ENCODE peak calls at places on chromosomes 7 and 10, in four cellular contexts. D is HepG2, W is GM12878, P is H1. Z is an unnamed sample.

GRCh38 chr7:44264221-44264956 is 61.0 kb downstream of the CAMK2B start:
- DNase-seq in P (no peak), W (no peak), D (no peak), Z (no peak)

GRCh38 chr7:44793919-44794715 is 2.4 kb upstream of the PPIA start:
- DNase-seq in W (no peak), P (no peak), D (peak), Z (no peak)

GRCh38 chr7:92042056-92042737 is 92.1 kb downstream of the CYP51A1 start:
- DNase-seq in D (peak), P (no peak), W (no peak), Z (no peak)

GRCh38 chr7:1520574-1521234 is 9.8 kb upstream of the MAFK start:
- DNase-seq in W (no peak), D (peak), P (no peak), Z (no peak)

GRCh38 chr7:122166708-122167107 is 22.7 kb upstream of the AASS start:
- DNase-seq in P (no peak), D (no peak), W (no peak), Z (no peak)

GRCh38 chr7:6160191-6160623 is 112.2 kb downstream of the CYTH3 start:
- DNase-seq in D (no peak), P (no peak), W (no peak), Z (peak)

GRCh38 chr7:137625197-137625596 is 221.6 kb downstream of the DGKI start:
- DNase-seq in D (no peak), P (no peak), W (no peak), Z (no peak)

GRCh38 chr7:94567396-94567795 is 57.8 kb downstream of the CASD1 start:
- DNase-seq in W (no peak), P (no peak), D (no peak), Z (no peak)

GRCh38 chr7:16912540-16912939 is 30.8 kb upstream of the AGR3 start:
- DNase-seq in D (no peak), P (no peak), W (no peak), Z (no peak)
- H3K4me3 ChIP-seq in D (no peak), P (no peak), W (no peak), Z (no peak)

GRCh38 chr10:113857210-113857609 is 2.7 kb downstream of the NHLRC2 start:
- DNase-seq in W (no peak), D (no peak), P (no peak), Z (no peak)

GRCh38 chr10:113856563-113856962 is 2.1 kb downstream of the NHLRC2 start:
- DNase-seq in W (no peak), P (no peak), D (no peak), Z (no peak)

GRCh38 chr10:113854019-113854756 is at the start of the genes DCLRE1A and NHLRC2:
- DNase-seq in P (peak), D (peak), W (no peak), Z (peak)

GRCh38 chr10:113853577-113854018 is 284 bp downstream of the DCLRE1A start:
- DNase-seq in P (no peak), W (no peak), D (no peak), Z (no peak)

GRCh38 chr10:113854757-113855626 is 531 bp downstream of the NHLRC2 start:
- DNase-seq in P (no peak), W (no peak), D (peak), Z (peak)
- TF ChIP-seq SUZ12 in P (no peak), W (no peak), D (no peak), Z (no peak)

GRCh38 chr10:58773942-58774341 is 261.3 kb downstream of the BICC1 start:
- DNase-seq in P (no peak), W (no peak), D (no peak), Z (no peak)

GRCh38 chr10:58776613-58777318 is 264.1 kb downstream of the BICC1 start:
- DNase-seq in W (no peak), D (no peak), P (no peak), Z (no peak)

GRCh38 chr10:58771850-58772249 is 259.2 kb downstream of the BICC1 start:
- DNase-seq in P (no peak), D (no peak), W (no peak), Z (no peak)

GRCh38 chr10:58775960-58776574 is 263.4 kb downstream of the BICC1 start:
- DNase-seq in P (no peak), W (no peak), D (no peak), Z (no peak)

GRCh38 chr10:58773351-58773750 is 260.7 kb downstream of the BICC1 start:
- DNase-seq in W (no peak), D (no peak), P (no peak), Z (no peak)
- TF ChIP-seq YY1 in W (no peak), D (no peak), P (no peak), Z (no peak)

GRCh38 chr10:104121485-104122272 is at the start of gene SFR1:
- DNase-seq in W (peak), P (peak), D (peak), Z (peak)

GRCh38 chr10:104120512-104120902 is 1.5 kb upstream of the SFR1 start:
- DNase-seq in D (no peak), P (no peak), W (no peak), Z (no peak)

GRCh38 chr10:104122273-104123107 is 519 bp downstream of the SFR1 start:
- DNase-seq in P (no peak), W (no peak), D (no peak), Z (no peak)

GRCh38 chr10:104120903-104121484 is 977 bp upstream of the SFR1 start:
- DNase-seq in W (peak), D (peak), P (peak), Z (peak)

GRCh38 chr10:104123397-104123796 is 1.4 kb downstream of the SFR1 start:
- DNase-seq in W (no peak), D (no peak), P (no peak), Z (no peak)
- H3K4me3 ChIP-seq in W (no peak), D (no peak), P (no peak), Z (no peak)

DNA sequence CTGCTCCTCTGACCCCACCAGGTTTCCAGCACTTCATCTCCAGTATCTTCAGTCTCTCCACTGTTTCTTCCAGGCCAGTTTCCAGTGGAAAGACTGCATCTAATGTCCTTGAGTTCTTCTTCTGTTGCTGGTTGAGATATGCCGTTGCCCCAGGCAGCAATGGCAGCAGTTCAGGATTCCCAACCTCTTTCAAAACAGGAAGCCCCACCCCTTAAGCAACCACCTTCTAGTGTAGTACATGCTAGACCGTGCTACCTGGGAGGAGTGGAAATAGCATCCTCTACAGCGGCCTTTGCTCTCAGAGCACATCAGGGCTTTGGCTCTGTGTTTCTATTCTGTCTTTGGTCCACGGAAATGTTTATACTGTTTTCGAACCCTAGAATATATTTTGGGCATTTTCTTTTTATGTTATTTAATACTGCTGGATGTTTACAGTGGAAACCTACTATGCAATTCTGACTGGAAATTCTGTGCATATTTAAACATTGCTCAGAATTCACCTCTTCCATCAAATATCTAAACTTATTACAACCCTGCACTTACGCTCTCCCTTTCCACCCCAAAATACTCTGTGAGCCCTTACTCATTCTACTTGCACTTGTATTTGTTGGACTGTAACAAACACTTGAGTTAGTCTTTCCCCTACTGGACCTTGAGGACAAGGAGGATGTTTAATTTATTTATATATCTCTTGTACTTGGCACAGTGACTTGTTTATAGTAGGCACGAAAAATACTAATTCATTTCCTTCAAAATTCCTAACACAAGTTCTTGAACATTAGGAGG is 8.5 kb upstream of the BPGM start:
- DNase-seq in W (no peak), P (no peak), D (no peak), Z (no peak)
- TF ChIP-seq SUZ12 in W (no peak), P (no peak), D (no peak), Z (no peak)

GRCh38 chr7:115015619-115016018 is 93.7 kb downstream of the MDFIC start:
- DNase-seq in W (no peak), D (no peak), P (no peak), Z (no peak)
- TF ChIP-seq YY1 in W (no peak), D (no peak), P (no peak), Z (no peak)

Z was measured in NT2/D1.